ENCODE peak calls at places on chromosomes 16 and 17, in six cellular contexts. Y is OCI-LY7, G is upper lobe of right lung, F is IMR-90, E is right cardiac atrium, O is substantia nigra. C is an unnamed sample.

GRCh38 chr16:31157136-31157535 is 7.3 kb upstream of the PRSS36 start:
- DNase-seq in F (no peak), E (peak), G (no peak), O (no peak), Y (no peak), C (no peak)

GRCh38 chr16:82152641-82153094 is 17.4 kb downstream of the MPHOSPH6 start:
- DNase-seq in G (no peak), E (no peak), O (no peak), Y (no peak), F (peak), C (no peak)

GRCh38 chr16:11312718-11313492 is 31.8 kb upstream of the PRM1 start:
- DNase-seq in F (peak), E (no peak), Y (no peak), O (no peak), G (no peak), C (peak)

GRCh38 chr17:231191-231965 is 49.9 kb upstream of the DOC2B start:
- DNase-seq in Y (peak), O (no peak), E (peak), F (no peak), G (peak), C (no peak)

GRCh38 chr17:9120471-9120870 is 99.2 kb downstream of the NTN1 start:
- DNase-seq in Y (no peak), G (peak), O (no peak), E (no peak), F (no peak), C (no peak)

GRCh38 chr16:50842589-50842988 is 100.7 kb downstream of the CYLD start:
- DNase-seq in O (no peak), Y (no peak), E (no peak), G (no peak), F (peak), C (no peak)

GRCh38 chr17:41521574-41522261 is 3.0 kb upstream of the KRT15 start:
- DNase-seq in F (peak), G (peak), E (no peak), O (no peak), Y (no peak), C (no peak)

GRCh38 chr16:16019488-16019887 is 70.1 kb downstream of the ABCC1 start:
- DNase-seq in O (no peak), Y (no peak), F (peak), E (no peak), G (no peak), C (no peak)

GRCh38 chr16:47713225-47713595 is 252.1 kb downstream of the PHKB start:
- DNase-seq in F (peak), Y (no peak), E (no peak), O (no peak), G (no peak), C (no peak)

GRCh38 chr16:20944861-20945390 is 44.4 kb downstream of the LYRM1 start:
- DNase-seq in G (no peak), O (no peak), E (no peak), F (peak), Y (peak), C (peak)

GRCh38 chr17:69878661-69879060 is 196.4 kb upstream of the KCNJ16 start:
- DNase-seq in Y (no peak), G (no peak), F (no peak), E (no peak), O (no peak), C (no peak)

GRCh38 chr16:4729876-4730275 is 4.2 kb downstream of the ANKS3 start:
- DNase-seq in O (no peak), E (no peak), G (no peak), Y (no peak), F (no peak), C (no peak)

GRCh38 chr17:81066771-81067315 is 31.9 kb downstream of the BAIAP2 start:
- DNase-seq in G (no peak), F (no peak), E (no peak), Y (no peak), O (no peak), C (no peak)

GRCh38 chr16:6484121-6484520 is 848.5 kb upstream of the RBFOX1 start:
- DNase-seq in F (no peak), O (no peak), G (no peak), E (no peak), Y (no peak), C (no peak)

GRCh38 chr17:7503521-7503920 is 19.4 kb downstream of the POLR2A start:
- DNase-seq in Y (no peak), E (no peak), O (no peak), F (no peak), G (no peak), C (no peak)

GRCh38 chr16:54265558-54266213 is 20.9 kb downstream of the IRX3 start:
- DNase-seq in O (no peak), Y (no peak), F (no peak), G (no peak), E (no peak), C (no peak)

GRCh38 chr17:67491009-67491677 is 114.1 kb downstream of the PITPNC1 start:
- DNase-seq in F (peak), E (peak), Y (no peak), O (peak), G (peak), C (no peak)

GRCh38 chr16:60491258-60491657 is 1545.0 kb downstream of the CDH8 start:
- DNase-seq in G (no peak), Y (no peak), F (no peak), O (no peak), E (no peak), C (no peak)

GRCh38 chr16:66832661-66833305 is 2.0 kb upstream of the NAE1 start:
- DNase-seq in E (no peak), O (no peak), F (peak), Y (no peak), G (no peak), C (no peak)

GRCh38 chr16:31219154-31219741 is 2.3 kb upstream of the PYDC1 start:
- DNase-seq in G (no peak), O (no peak), E (no peak), Y (no peak), F (no peak), C (no peak)

GRCh38 chr16:88299751-88300462 is 82.9 kb upstream of the ZNF469 start:
- DNase-seq in O (no peak), G (no peak), Y (no peak), F (no peak), E (peak), C (no peak)

GRCh38 chr16:50814541-50814940 is 72.7 kb downstream of the CYLD start:
- DNase-seq in E (no peak), O (no peak), Y (no peak), F (no peak), G (no peak), C (no peak)

GRCh38 chr17:32656851-32657250 is 170.1 kb downstream of the CDK5R1 start:
- DNase-seq in F (no peak), G (no peak), Y (no peak), O (no peak), E (no peak), C (no peak)

GRCh38 chr17:61818225-61818624 is 45.1 kb downstream of the BRIP1 start:
- DNase-seq in Y (no peak), E (no peak), F (no peak), O (no peak), G (no peak), C (no peak)

GRCh38 chr16:71845639-71846431 is at the start of gene ATXN1L:
- DNase-seq in F (peak), O (peak), E (peak), Y (peak), G (peak), C (peak)
- H3K27ac ChIP-seq in F (peak), O (peak), E (peak), Y (peak), G (peak), C (peak)

GRCh38 chr17:75439287-75439686 is 17.1 kb upstream of the TMEM94 start:
- DNase-seq in O (no peak), G (no peak), E (no peak), Y (no peak), F (no peak), C (no peak)
- H3K27ac ChIP-seq in O (no peak), G (no peak), E (no peak), Y (no peak), F (no peak), C (no peak)

GRCh38 chr17:40023590-40024292 is 8.5 kb downstream of the CSF3 start:
- DNase-seq in G (peak), E (peak), O (no peak), Y (no peak), F (no peak), C (no peak)

GRCh38 chr17:40022961-40023541 is 7.8 kb downstream of the CSF3 start:
- DNase-seq in O (no peak), F (no peak), Y (no peak), E (peak), G (peak), C (no peak)

GRCh38 chr17:40021471-40021961 is 6.3 kb downstream of the CSF3 start:
- DNase-seq in E (peak), G (no peak), O (no peak), F (peak), Y (no peak), C (no peak)

GRCh38 chr17:40020146-40020545 is 4.9 kb downstream of the CSF3 start:
- DNase-seq in G (no peak), O (no peak), E (peak), F (no peak), Y (no peak), C (no peak)

DNA sequence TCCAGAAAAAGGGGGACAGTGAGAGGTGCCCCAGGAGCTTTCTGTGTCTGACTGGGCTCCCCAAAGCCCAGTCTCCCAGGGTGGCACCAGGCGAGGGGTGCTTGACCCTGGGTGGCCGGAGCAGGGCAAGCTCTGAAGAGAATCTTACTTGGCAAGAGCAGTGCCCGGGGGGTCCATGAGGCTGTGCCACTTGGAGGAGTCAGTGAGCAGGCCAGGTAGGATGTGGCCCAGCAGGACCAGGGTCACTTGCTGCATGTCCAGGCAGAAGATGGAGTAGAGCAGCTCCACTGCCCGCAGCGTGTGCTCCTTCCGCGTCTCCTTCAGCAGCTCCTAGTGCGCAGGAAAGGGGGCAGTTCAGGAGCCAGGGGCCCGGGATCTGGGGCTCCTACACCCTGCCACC is 7.3 kb downstream of the CSF3 start:
- DNase-seq in G (no peak), F (no peak), O (no peak), E (peak), Y (no peak), C (no peak)
- H3K27ac ChIP-seq in G (peak), F (no peak), O (no peak), E (no peak), Y (no peak), C (no peak)

GRCh38 chr17:63675607-63676539 is 24.1 kb downstream of the LIMD2 start:
- DNase-seq in O (peak), E (peak), F (peak), Y (no peak), G (peak), C (no peak)
- H3K27ac ChIP-seq in O (peak), E (peak), F (no peak), Y (no peak), G (peak), C (peak)

GRCh38 chr17:27577124-27577761 is 53.7 kb upstream of the LGALS9 start:
- DNase-seq in F (peak), O (peak), Y (no peak), E (peak), G (no peak), C (no peak)
- H3K27ac ChIP-seq in F (peak), O (peak), Y (no peak), E (peak), G (peak), C (no peak)

GRCh38 chr17:50047083-50047482 is 8.8 kb upstream of the ITGA3 start:
- DNase-seq in O (no peak), E (peak), F (no peak), G (no peak), Y (no peak), C (no peak)
- H3K27ac ChIP-seq in O (no peak), E (no peak), F (peak), G (peak), Y (no peak), C (no peak)

C was measured in naive thymus-derived CD4-positive, alpha-beta T cell.